ENCODE peak calls at places on chromosomes 2 and 18, in seven cellular contexts. One of them, this sample, is unnamed.

GRCh38 chr2:196131949-196132925 is 39.1 kb downstream of the STK17B start:
- DNase-seq in G401: no peak
- DNase-seq in hippocampal formation: no peak
- DNase-seq in NCI-H1694: no peak
- DNase-seq in NAMALWA: peak; percentile 76
- DNase-seq in SJCRH30: peak; percentile 82
- DNase-seq in KG1: no peak
- DNase-seq in this sample: peak; percentile 51

GRCh38 chr18:77068321-77068841 is 64.2 kb downstream of the MBP start:
- DNase-seq in G401: no peak
- DNase-seq in hippocampal formation: peak; percentile 40
- DNase-seq in NCI-H1694: no peak
- DNase-seq in NAMALWA: no peak
- DNase-seq in SJCRH30: no peak
- DNase-seq in KG1: peak; percentile 26
- DNase-seq in this sample: no peak

GRCh38 chr2:53670351-53670750 is 97.3 kb upstream of the CHAC2 start:
- DNase-seq in G401: no peak
- DNase-seq in hippocampal formation: no peak
- DNase-seq in NCI-H1694: no peak
- DNase-seq in NAMALWA: no peak
- DNase-seq in SJCRH30: no peak
- DNase-seq in KG1: no peak
- DNase-seq in this sample: no peak

GRCh38 chr2:14656146-14656545 is 23.6 kb downstream of the LRATD1 start:
- DNase-seq in G401: no peak
- DNase-seq in hippocampal formation: no peak
- DNase-seq in NCI-H1694: no peak
- DNase-seq in NAMALWA: no peak
- DNase-seq in SJCRH30: no peak
- DNase-seq in KG1: no peak
- DNase-seq in this sample: no peak

GRCh38 chr2:64860321-64860751 is 128.9 kb upstream of the SLC1A4 start:
- DNase-seq in G401: no peak
- DNase-seq in hippocampal formation: no peak
- DNase-seq in NCI-H1694: no peak
- DNase-seq in NAMALWA: no peak
- DNase-seq in SJCRH30: no peak
- DNase-seq in KG1: no peak
- DNase-seq in this sample: no peak

GRCh38 chr2:102245266-102246151 is 58.7 kb downstream of the IL1RL2 start:
- DNase-seq in G401: no peak
- DNase-seq in hippocampal formation: no peak
- DNase-seq in NCI-H1694: no peak
- DNase-seq in NAMALWA: no peak
- DNase-seq in SJCRH30: no peak
- DNase-seq in KG1: no peak
- DNase-seq in this sample: peak; percentile 13

GRCh38 chr2:2645162-2645855 is 314.2 kb upstream of the MYT1L start:
- DNase-seq in G401: no peak
- DNase-seq in hippocampal formation: no peak
- DNase-seq in NCI-H1694: no peak
- DNase-seq in NAMALWA: no peak
- DNase-seq in SJCRH30: no peak
- DNase-seq in KG1: no peak
- DNase-seq in this sample: no peak

GRCh38 chr2:159285929-159286708 is at the start of gene WDSUB1:
- DNase-seq in G401: peak; percentile 76
- DNase-seq in hippocampal formation: no peak
- DNase-seq in NCI-H1694: no peak
- DNase-seq in NAMALWA: peak; percentile 57
- DNase-seq in SJCRH30: peak; percentile 66
- DNase-seq in KG1: peak; percentile 52
- DNase-seq in this sample: peak; percentile 60

GRCh38 chr2:154402138-154402714 is 296.3 kb upstream of the KCNJ3 start:
- DNase-seq in G401: peak; percentile 28
- DNase-seq in hippocampal formation: peak; percentile 36
- DNase-seq in NCI-H1694: peak; percentile 27
- DNase-seq in NAMALWA: peak; percentile 68
- DNase-seq in SJCRH30: no peak
- DNase-seq in KG1: no peak
- DNase-seq in this sample: no peak

GRCh38 chr2:171574149-171574795 is 52.0 kb downstream of the CYBRD1 start:
- DNase-seq in G401: peak; percentile 25
- DNase-seq in hippocampal formation: peak; percentile 41
- DNase-seq in NCI-H1694: peak; percentile 35
- DNase-seq in NAMALWA: peak; percentile 85
- DNase-seq in SJCRH30: peak; percentile 66
- DNase-seq in KG1: no peak
- DNase-seq in this sample: peak; percentile 91

GRCh38 chr18:3723554-3723953 is 273.6 kb downstream of the TGIF1 start:
- DNase-seq in G401: no peak
- DNase-seq in hippocampal formation: no peak
- DNase-seq in NCI-H1694: no peak
- DNase-seq in NAMALWA: no peak
- DNase-seq in SJCRH30: no peak
- DNase-seq in KG1: no peak
- DNase-seq in this sample: no peak

GRCh38 chr2:118696786-118697465 is 150.5 kb downstream of the EN1 start:
- DNase-seq in G401: no peak
- DNase-seq in hippocampal formation: no peak
- DNase-seq in NCI-H1694: no peak
- DNase-seq in NAMALWA: no peak
- DNase-seq in SJCRH30: no peak
- DNase-seq in KG1: no peak
- DNase-seq in this sample: no peak

GRCh38 chr2:226410212-226410611 is 389.4 kb downstream of the IRS1 start:
- DNase-seq in G401: no peak
- DNase-seq in hippocampal formation: no peak
- DNase-seq in NCI-H1694: no peak
- DNase-seq in NAMALWA: no peak
- DNase-seq in SJCRH30: peak; percentile 16
- DNase-seq in KG1: no peak
- DNase-seq in this sample: no peak

This sample was measured in glutamatergic neuron.